ENCODE peak calls at places on chromosomes 16 and 17, in six cellular contexts. R is HCT116, D is left lung, A is heart right ventricle, B is AG10803, F is cardiac fibroblast. P is an unnamed sample.

GRCh38 chr17:81379523-81379942 is 15.7 kb upstream of the BAHCC1 start:
- DNase-seq in R (peak; percentile 81), D (no peak), A (no peak), B (no peak), F (no peak), P (no peak)

GRCh38 chr17:69246726-69247375 is 18.2 kb upstream of the ABCA10 start:
- DNase-seq in R (peak; percentile 55), D (no peak), A (no peak), B (peak; percentile 58), F (peak; percentile 79), P (no peak)

GRCh38 chr17:30761058-30761457 is 63.4 kb downstream of the CRLF3 start:
- DNase-seq in R (no peak), D (no peak), A (no peak), B (no peak), F (no peak), P (no peak)

GRCh38 chr17:79777166-79777843 is 643 bp upstream of the CBX2 start:
- DNase-seq in R (peak; percentile 29), D (peak; percentile 61), A (peak; percentile 79), B (peak; percentile 40), F (peak; percentile 54), P (no peak)

GRCh38 chr17:64628641-64629040 is 33.5 kb downstream of the SMURF2 start:
- DNase-seq in R (no peak), D (no peak), A (no peak), B (no peak), F (no peak), P (no peak)

GRCh38 chr16:78303946-78304345 is 204.5 kb downstream of the WWOX start:
- DNase-seq in R (no peak), D (no peak), A (no peak), B (no peak), F (no peak), P (no peak)

GRCh38 chr17:12958786-12959185 is 59.0 kb downstream of the ELAC2 start:
- DNase-seq in R (no peak), D (no peak), A (no peak), B (peak; percentile 41), F (peak; percentile 38), P (peak; percentile 23)

GRCh38 chr17:67033613-67034012 is 10.7 kb upstream of the CACNG1 start:
- DNase-seq in R (no peak), D (no peak), A (no peak), B (no peak), F (no peak), P (no peak)

GRCh38 chr17:8468109-8468508 is 32.4 kb downstream of the NDEL1 start:
- DNase-seq in R (no peak), D (no peak), A (peak; percentile 72), B (no peak), F (no peak), P (no peak)

GRCh38 chr16:15996432-15997109 is 47.2 kb downstream of the ABCC1 start:
- DNase-seq in R (peak; percentile 65), D (peak; percentile 41), A (peak; percentile 31), B (peak; percentile 83), F (peak; percentile 95), P (peak; percentile 98)

GRCh38 chr16:47132310-47132709 is 11.4 kb downstream of the NETO2 start:
- DNase-seq in R (no peak), D (no peak), A (no peak), B (no peak), F (no peak), P (no peak)
- TF ChIP-seq CTCF in R (peak; percentile 15), D (no peak), A (no peak), B (no peak), F (no peak), P (peak; percentile 25)

DNA sequence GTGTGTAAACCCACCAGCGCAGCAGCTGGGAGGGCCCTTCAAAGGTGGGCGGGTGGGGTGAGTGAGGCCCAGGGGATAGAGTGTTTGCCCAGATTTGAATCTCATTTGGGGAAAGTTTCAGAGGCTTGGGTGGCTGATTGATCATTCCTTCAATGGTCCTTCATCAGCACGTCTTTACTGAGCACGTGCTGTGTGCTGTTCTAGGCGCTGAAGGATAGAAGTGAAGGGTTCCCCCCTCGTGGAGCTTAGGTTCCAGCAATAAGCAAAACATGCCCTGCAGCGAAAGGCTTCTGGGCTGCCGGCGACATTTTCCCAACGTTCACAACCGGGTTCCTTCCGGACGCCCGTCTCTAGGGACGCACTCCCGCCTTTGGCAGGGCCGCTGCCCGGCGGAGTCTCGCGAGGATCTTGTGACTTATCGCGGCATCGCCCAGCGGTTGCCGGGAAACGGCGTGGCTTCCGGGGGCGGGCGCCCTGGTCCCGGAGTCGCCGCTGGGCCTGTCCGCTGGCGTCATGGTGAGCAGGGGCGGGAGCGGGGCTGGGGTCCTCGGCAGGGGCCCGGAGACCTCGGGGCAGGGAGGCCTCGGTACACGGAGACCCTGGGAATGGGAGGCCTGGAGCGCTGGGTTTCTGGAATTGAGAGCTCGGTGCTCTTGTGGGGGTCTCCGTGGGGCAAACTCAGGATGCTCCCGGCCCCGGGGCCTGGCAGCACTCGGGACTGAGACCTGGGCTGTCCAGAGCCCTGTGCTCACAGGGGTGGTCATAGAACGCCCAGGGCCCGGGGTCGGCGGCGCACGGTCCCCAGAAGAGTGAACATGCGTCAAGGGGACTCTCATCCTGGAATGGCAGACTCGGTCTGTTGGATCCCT is 3.2 kb upstream of the DBNDD1 start:
- DNase-seq in R (peak; percentile 87), D (peak; percentile 93), A (peak; percentile 93), B (peak; percentile 80), F (peak; percentile 89), P (peak; percentile 33)
- H3K4me3 ChIP-seq in R (peak overlapping the region; percentile 86), D (peak overlapping the region; percentile 72), A (peak overlapping the region; percentile 72), B (peak overlapping the region; percentile 78), F (peak overlapping the region; percentile 78), P (peak overlapping the region; percentile 76)

GRCh38 chr17:7440823-7441174 is 1.5 kb downstream of the FGF11 start:
- DNase-seq in R (no peak), D (peak; percentile 58), A (peak; percentile 41), B (no peak), F (peak; percentile 40), P (no peak)
- TF ChIP-seq CTCF in R (no peak), D (no peak), A (no peak), B (no peak), F (peak; percentile 14), P (no peak)

GRCh38 chr16:86220552-86220951 is 289.8 kb upstream of the FOXF1 start:
- DNase-seq in R (no peak), D (no peak), A (no peak), B (peak; percentile 38), F (no peak), P (no peak)

GRCh38 chr16:86219655-86220445 is 290.5 kb upstream of the FOXF1 start:
- DNase-seq in R (no peak), D (no peak), A (no peak), B (peak; percentile 61), F (peak; percentile 12), P (no peak)

GRCh38 chr16:86222541-86222940 is 287.8 kb upstream of the FOXF1 start:
- DNase-seq in R (no peak), D (no peak), A (no peak), B (peak; percentile 56), F (peak; percentile 40), P (no peak)

GRCh38 chr16:86222965-86223551 is 287.3 kb upstream of the FOXF1 start:
- DNase-seq in R (no peak), D (no peak), A (no peak), B (peak; percentile 89), F (peak; percentile 88), P (no peak)

GRCh38 chr16:86221085-86221484 is 289.2 kb upstream of the FOXF1 start:
- DNase-seq in R (no peak), D (no peak), A (no peak), B (peak; percentile 9), F (no peak), P (no peak)
- H3K4me3 ChIP-seq in R (no peak overlapping the region), D (no peak overlapping the region), A (no peak overlapping the region), B (no peak overlapping the region), F (no peak overlapping the region), P (no peak overlapping the region)

GRCh38 chr17:16075949-16076348 is 76.3 kb downstream of the TTC19 start:
- DNase-seq in R (no peak), D (no peak), A (no peak), B (no peak), F (no peak), P (no peak)
- TF ChIP-seq CTCF in R (no peak), D (no peak), A (no peak), B (no peak), F (no peak), P (no peak)

DNA sequence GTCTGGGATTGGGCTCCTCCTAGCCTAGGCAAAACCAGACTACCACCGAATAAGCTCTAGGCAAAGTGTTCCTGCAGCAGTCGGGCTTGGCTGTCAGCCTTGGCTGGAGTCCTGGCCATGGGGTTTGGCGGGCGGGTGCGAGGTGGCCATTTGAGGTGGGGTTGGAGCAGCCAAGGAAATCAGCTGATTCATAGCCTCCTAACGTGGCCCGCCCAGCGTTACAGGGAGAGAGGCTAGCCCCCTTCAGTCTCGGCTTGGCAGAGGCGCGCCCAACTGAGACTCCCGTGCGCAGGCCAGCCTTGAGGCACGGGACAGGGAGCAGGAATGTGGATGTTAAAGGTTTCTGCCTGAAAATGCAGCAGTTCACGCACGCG is 1.9 kb downstream of the PMP22 start:
- DNase-seq in R (no peak), D (peak; percentile 78), A (peak; percentile 91), B (peak; percentile 91), F (peak; percentile 77), P (no peak)
- H3K4me3 ChIP-seq in R (peak overlapping the region; percentile 79), D (peak overlapping the region; percentile 44), A (peak overlapping the region; percentile 86), B (peak overlapping the region; percentile 98), F (peak overlapping the region; percentile 88), P (peak overlapping the region; percentile 78)

GRCh38 chr17:2335726-2336214 is 487 bp downstream of the TSR1 start:
- DNase-seq in R (no peak), D (no peak), A (no peak), B (peak; percentile 27), F (no peak), P (no peak)

GRCh38 chr17:2337152-2337810 is at the start of gene SGSM2:
- DNase-seq in R (no peak), D (peak; percentile 60), A (peak; percentile 71), B (peak; percentile 33), F (peak; percentile 31), P (no peak)

GRCh38 chr17:2331303-2331702 is 5.0 kb downstream of the TSR1 start:
- DNase-seq in R (no peak), D (no peak), A (no peak), B (no peak), F (no peak), P (no peak)

GRCh38 chr17:2337811-2338657 is 733 bp downstream of the SGSM2 start:
- DNase-seq in R (no peak), D (peak; percentile 63), A (peak; percentile 36), B (peak; percentile 43), F (peak; percentile 34), P (no peak)

DNA sequence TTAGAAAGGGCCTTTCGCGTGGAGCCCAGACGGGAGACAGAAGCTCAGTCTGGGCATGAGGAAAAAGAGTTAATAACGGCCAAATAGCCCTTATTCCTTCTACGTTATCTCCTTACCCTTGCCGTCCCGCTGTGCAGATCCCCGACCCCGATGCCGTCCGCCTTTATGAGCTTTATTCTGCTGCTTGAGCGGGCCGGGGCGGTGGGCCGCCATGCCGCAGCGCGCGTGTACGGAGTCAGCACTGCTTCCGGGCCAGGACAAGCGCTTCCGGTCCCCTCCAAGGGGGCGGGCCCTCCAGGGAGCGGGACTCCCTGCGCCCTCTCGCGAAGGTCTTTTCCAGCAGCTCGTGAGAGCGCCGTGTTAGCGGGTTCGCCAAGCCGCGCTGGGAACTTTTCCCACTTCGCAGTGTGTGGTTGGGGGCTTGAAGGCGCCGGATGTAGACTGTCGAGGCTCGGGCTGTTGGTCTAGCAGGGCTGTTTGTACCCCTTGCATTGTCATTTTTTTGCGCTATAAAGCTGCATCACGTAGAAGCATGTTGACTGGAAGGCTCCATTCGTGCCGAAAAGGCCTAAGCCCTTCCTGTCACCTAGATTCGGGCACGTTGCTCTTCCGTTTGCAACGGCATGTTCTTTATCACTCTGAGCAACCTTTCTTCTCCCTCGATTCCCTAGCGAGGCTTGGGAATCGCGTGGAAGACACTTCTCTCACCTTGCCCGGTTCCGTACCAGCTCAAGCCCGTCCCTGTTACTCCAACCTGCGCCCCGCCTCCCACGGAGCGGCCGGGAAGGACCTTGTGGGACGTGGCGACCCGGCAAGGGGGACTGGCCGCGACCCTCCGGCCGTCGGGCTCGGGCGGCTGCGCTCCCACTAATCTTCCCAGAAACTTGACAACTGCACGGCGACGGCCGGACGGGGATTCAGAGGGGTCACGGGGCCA is at the start of gene TSR1:
- DNase-seq in R (peak; percentile 74), D (peak; percentile 93), A (peak; percentile 92), B (peak; percentile 87), F (peak; percentile 89), P (peak; percentile 13)
- TF ChIP-seq CTCF in R (no peak), D (no peak), A (no peak), B (peak; percentile 35), F (no peak), P (peak; percentile 32)

P was measured in epithelial cell of proximal tubule.